ENCODE peak calls at places on chromosome 19, in five cellular contexts. S, L, N, O and Y are unnamed samples.
A peak's percentile ranks its signal among the peaks of the same experiment; 100 is the strongest.

GRCh38 chr19:5293607-5294089 is 47.0 kb downstream of the PTPRS start:
- DNase-seq in S (peak; percentile 49), L (peak; percentile 79), N (no peak), O (peak; percentile 31), Y (peak; percentile 78)

GRCh38 chr19:49761625-49762311 is 1.3 kb downstream of the TSKS start:
- DNase-seq in S (no peak), L (no peak), N (peak; percentile 25), O (no peak), Y (no peak)

GRCh38 chr19:940591-941291 is 14.9 kb downstream of the ARID3A start:
- DNase-seq in S (peak; percentile 92), L (peak; percentile 87), N (no peak), O (peak; percentile 87), Y (peak; percentile 89)

GRCh38 chr19:32750441-32751055 is 31.0 kb downstream of the TDRD12 start:
- DNase-seq in S (no peak), L (no peak), N (no peak), O (no peak), Y (no peak)

GRCh38 chr19:13959962-13960862 is 7.9 kb downstream of the DCAF15 start:
- DNase-seq in S (no peak), L (no peak), N (no peak), O (no peak), Y (no peak)

GRCh38 chr19:19531951-19532805 is 3.5 kb downstream of the YJEFN3 start:
- DNase-seq in S (peak; percentile 92), L (peak; percentile 88), N (peak; percentile 30), O (peak; percentile 85), Y (peak; percentile 94)

GRCh38 chr19:641702-642101 is 2.0 kb downstream of the FGF22 start:
- DNase-seq in S (no peak), L (no peak), N (no peak), O (no peak), Y (no peak)

GRCh38 chr19:10134040-10134439 is 14.3 kb upstream of the EIF3G start:
- DNase-seq in S (no peak), L (no peak), N (no peak), O (no peak), Y (no peak)

DNA sequence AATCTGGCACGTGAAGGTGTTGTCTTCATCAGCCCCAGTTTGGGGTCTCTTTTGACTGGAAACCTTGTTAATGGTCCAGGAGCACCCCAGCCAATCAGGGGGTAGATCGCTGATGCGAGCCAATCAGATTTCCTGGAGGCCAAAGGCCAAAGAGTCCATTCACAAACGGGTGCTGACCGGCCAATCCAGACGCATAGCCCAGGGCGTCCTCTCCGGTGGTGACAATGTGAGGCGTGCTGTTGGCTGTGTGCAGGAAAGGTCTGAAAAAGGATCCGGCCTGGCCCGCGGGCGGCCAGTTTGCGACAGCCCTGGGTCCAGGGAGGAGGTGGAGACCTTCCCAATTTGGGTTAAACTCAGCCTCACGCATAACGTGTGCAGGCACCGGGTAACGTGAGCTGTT is 3.1 kb downstream of the MAST3 start:
- DNase-seq in S (no peak), L (no peak), N (peak; percentile 76), O (no peak), Y (no peak)
- TF ChIP-seq POLR2A in S (no peak), L (no peak), N (peak; percentile 53), O (no peak), Y (no peak)

GRCh38 chr19:3387645-3388589 is 21.5 kb downstream of the NFIC start:
- DNase-seq in S (peak; percentile 93), L (peak; percentile 96), N (no peak), O (peak; percentile 91), Y (peak; percentile 89)
- TF ChIP-seq EP300 in S (peak; percentile 48), L (peak; percentile 39), N (no peak), O (no peak), Y (no peak)

GRCh38 chr19:54199401-54199800 is 1.3 kb upstream of the RPS9 start:
- DNase-seq in S (no peak), L (no peak), N (no peak), O (no peak), Y (no peak)

GRCh38 chr19:54204767-54205468 is 4.3 kb downstream of the RPS9 start:
- DNase-seq in S (no peak), L (no peak), N (no peak), O (no peak), Y (no peak)

GRCh38 chr19:54201172-54201701 is 579 bp downstream of the RPS9 start:
- DNase-seq in S (no peak), L (no peak), N (no peak), O (no peak), Y (no peak)

GRCh38 chr19:54203151-54203611 is 2.5 kb downstream of the RPS9 start:
- DNase-seq in S (peak; percentile 59), L (no peak), N (peak; percentile 82), O (no peak), Y (no peak)

DNA sequence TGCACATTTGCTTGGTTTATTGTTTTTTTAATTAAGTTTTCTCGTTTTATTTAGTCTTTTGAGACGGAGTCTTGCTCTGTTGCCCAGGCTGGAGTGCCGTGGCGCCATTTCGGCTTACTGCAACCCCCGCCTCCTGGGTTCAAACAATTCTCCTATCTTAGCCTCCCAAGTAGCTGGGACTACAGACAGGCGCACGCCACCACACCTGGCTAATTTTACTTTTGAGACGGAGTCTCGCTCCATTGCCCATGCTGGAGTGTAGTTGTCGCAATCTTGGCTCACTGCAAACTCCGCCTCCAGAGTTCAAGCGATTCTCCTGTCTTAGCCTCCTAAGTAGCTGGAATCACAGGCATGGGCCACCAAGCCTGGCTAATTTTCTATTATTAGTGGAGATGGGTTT is 1.3 kb downstream of the RPS9 start:
- DNase-seq in S (no peak), L (no peak), N (no peak), O (no peak), Y (no peak)
- H3K4me1 ChIP-seq in S (peaks cover 67% of the 10 kb centered on the region), L (peaks cover 54% of the 10 kb centered on the region), N (peaks cover 63% of the 10 kb centered on the region), O (peaks cover 54% of the 10 kb centered on the region), Y (peaks cover 64% of the 10 kb centered on the region)

GRCh38 chr19:36573020-36573947 is at the start of gene ZNF529:
- DNase-seq in S (peak; percentile 90), L (peak; percentile 91), N (peak; percentile 95), O (peak; percentile 94), Y (peak; percentile 94)
- TF ChIP-seq POLR2A in S (no peak), L (peak; percentile 43), N (peak; percentile 89), O (no peak), Y (peak; percentile 69)

GRCh38 chr19:57410748-57411671 is at the start of gene ZNF17:
- DNase-seq in S (peak; percentile 95), L (peak; percentile 96), N (peak; percentile 91), O (peak; percentile 95), Y (peak; percentile 95)
- TF ChIP-seq EP300 in S (no peak), L (no peak), N (no peak), O (no peak), Y (no peak)

DNA sequence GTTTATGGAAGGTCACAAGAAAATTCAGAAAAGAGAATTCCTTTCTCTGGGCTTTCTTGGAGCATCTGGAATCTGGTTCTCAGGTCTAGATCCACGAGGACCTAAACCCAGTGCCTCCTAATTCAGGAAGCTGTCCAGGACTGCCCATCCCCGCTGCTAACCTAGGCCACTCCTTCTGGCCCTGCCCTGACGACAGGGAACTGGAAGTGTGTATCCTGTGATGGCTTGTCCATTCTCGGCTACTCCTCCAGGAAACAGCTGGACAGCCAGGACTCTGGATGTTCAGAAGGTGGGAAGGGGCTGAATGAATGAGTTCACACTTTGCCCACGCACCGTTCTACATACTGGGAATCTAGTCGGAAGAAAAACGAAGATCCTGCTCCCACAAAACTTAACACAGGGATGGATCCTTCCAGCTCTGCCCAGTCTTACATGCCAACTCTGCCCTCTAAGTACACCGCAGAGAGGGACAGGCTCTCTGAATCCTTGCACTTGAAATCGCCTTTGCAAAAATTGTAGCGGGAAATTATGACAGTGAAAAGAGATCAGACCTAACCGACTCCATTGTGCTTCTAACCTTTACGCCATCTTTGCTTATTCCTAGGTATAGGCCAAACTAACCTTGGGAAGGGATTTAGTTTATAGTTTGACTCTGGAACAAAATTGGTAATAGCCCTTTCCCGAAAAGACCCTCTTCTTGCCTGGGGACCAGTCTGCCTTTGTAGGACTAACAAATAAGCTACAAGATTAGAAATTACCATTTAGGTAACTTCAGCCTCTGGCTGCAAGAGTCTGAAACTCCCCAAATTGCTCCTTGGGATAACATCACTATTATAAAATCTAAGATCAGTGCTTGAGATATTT is 1.8 kb downstream of the LSM4 start:
- DNase-seq in S (peak; percentile 62), L (no peak), N (no peak), O (peak; percentile 72), Y (no peak)
- H3K4me1 ChIP-seq in S (peaks cover 77% of the 10 kb centered on the region), L (peaks cover 34% of the 10 kb centered on the region), N (peaks cover 83% of the 10 kb centered on the region), O (peaks cover 63% of the 10 kb centered on the region), Y (peaks cover 54% of the 10 kb centered on the region)

DNA sequence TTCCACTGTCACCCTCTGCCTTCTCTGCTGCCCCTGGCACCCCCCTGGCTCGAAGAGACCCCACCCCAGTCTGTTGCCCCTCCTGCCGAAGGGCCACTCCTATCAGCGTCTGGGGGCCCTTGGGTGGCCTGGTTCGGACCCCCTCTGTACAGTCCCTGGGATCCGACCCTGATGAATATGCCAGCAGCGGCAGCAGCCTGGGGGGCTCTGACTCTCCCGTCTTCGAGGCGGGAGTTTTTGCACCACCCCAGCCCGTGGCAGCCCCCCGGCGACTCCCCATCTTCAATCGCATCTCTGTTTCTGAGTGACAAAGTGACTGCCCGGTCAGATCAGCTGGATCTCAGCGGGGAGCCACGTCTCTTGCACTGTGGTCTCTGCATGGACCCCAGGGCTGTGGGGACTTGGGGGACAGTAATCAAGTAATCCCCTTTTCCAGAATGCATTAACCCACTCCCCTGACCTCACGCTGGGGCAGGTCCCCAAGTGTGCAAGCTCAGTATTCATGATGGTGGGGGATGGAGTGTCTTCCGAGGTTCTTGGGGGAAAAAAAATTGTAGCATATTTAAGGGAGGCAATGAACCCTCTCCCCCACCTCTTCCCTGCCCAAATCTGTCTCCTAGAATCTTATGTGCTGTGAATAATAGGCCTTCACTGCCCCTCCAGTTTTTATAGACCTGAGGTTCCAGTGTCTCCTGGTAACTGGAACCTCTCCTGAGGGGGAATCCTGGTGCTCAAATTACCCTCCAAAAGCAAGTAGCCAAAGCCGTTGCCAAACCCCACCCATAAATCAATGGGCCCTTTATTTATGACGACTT is 2.0 kb downstream of the ZFP36 start:
- DNase-seq in S (no peak), L (peak; percentile 73), N (no peak), O (no peak), Y (no peak)
- TF ChIP-seq POLR2A in S (no peak), L (no peak), N (no peak), O (peak; percentile 20), Y (peak; percentile 60)

GRCh38 chr19:7679771-7680605 is 645 bp upstream of the TRAPPC5 start:
- DNase-seq in S (no peak), L (no peak), N (no peak), O (no peak), Y (no peak)

GRCh38 chr19:7677664-7678311 is 898 bp downstream of the MCEMP1 start:
- DNase-seq in S (no peak), L (no peak), N (peak; percentile 18), O (no peak), Y (no peak)

GRCh38 chr19:7680606-7681335 is at the start of gene TRAPPC5:
- DNase-seq in S (peak; percentile 89), L (peak; percentile 89), N (peak; percentile 52), O (peak; percentile 90), Y (peak; percentile 87)

GRCh38 chr19:7676854-7677253 is at the start of gene MCEMP1:
- DNase-seq in S (no peak), L (no peak), N (no peak), O (peak; percentile 74), Y (no peak)

GRCh38 chr19:7679017-7679720 is 1.5 kb upstream of the TRAPPC5 start:
- DNase-seq in S (no peak), L (no peak), N (peak; percentile 36), O (peak; percentile 58), Y (no peak)
- TF ChIP-seq EP300 in S (no peak), L (no peak), N (no peak), O (no peak), Y (no peak)